ENCODE peak calls at places on chromosomes 12 and 14, in eight cellular contexts. M is HCT116, D is Panc1, X is K562, T is upper lobe of left lung, Y is GM12878, Z is GM23338, P is HepG2. L is an unnamed sample.

GRCh38 chr14:60116181-60116580 is 24.5 kb downstream of the PCNX4 start:
- ATAC-seq in M (no peak), D (no peak), X (no peak), T (no peak), Y (no peak), Z (no peak), P (no peak), L (no peak)

GRCh38 chr12:62841841-62842240 is 93.1 kb downstream of the PPM1H start:
- ATAC-seq in M (no peak), D (no peak), X (no peak), T (no peak), Y (no peak), Z (no peak), P (no peak), L (no peak)

GRCh38 chr14:69695664-69696527 is 71.0 kb upstream of the SRSF5 start:
- ATAC-seq in M (no peak), D (no peak), X (peak), T (peak), Y (peak), Z (peak), P (peak), L (no peak)

GRCh38 chr12:100234166-100234565 is 32.7 kb downstream of the DEPDC4 start:
- ATAC-seq in M (peak), D (peak), X (no peak), T (peak), Y (no peak), Z (no peak), P (no peak), L (peak)

GRCh38 chr14:75927564-75928087 is 54.2 kb downstream of the TGFB3 start:
- ATAC-seq in M (no peak), D (no peak), X (no peak), T (no peak), Y (no peak), Z (no peak), P (no peak), L (no peak)

GRCh38 chr14:68376067-68376810 is 416.6 kb downstream of the ZFP36L1 start:
- ATAC-seq in M (no peak), D (no peak), X (no peak), T (no peak), Y (no peak), Z (no peak), P (no peak), L (no peak)

GRCh38 chr12:14157129-14157747 is 175.8 kb upstream of the GRIN2B start:
- ATAC-seq in M (no peak), D (no peak), X (no peak), T (no peak), Y (peak), Z (no peak), P (no peak), L (no peak)

GRCh38 chr14:74018029-74018703 is 922 bp downstream of the ENTPD5 start:
- ATAC-seq in M (peak), D (no peak), X (peak), T (peak), Y (peak), Z (no peak), P (peak), L (peak)

GRCh38 chr12:31337952-31338351 is 12.0 kb upstream of the SINHCAF start:
- ATAC-seq in M (no peak), D (no peak), X (no peak), T (no peak), Y (no peak), Z (no peak), P (peak), L (no peak)
- TF ChIP-seq CTCF in M (no peak), D (no peak), X (no peak), T (no peak), Y (no peak), Z (no peak), P (no peak), L (no peak)

GRCh38 chr12:111451232-111451631 is 45.5 kb downstream of the SH2B3 start:
- ATAC-seq in M (no peak), D (no peak), X (no peak), T (no peak), Y (no peak), Z (no peak), P (no peak), L (no peak)

GRCh38 chr12:111450676-111451075 is 45.0 kb downstream of the SH2B3 start:
- ATAC-seq in M (no peak), D (no peak), X (no peak), T (no peak), Y (no peak), Z (no peak), P (no peak), L (no peak)

GRCh38 chr12:111448266-111448830 is 42.6 kb downstream of the SH2B3 start:
- ATAC-seq in M (no peak), D (no peak), X (no peak), T (no peak), Y (no peak), Z (no peak), P (no peak), L (no peak)

GRCh38 chr12:111447571-111448265 is 42.0 kb downstream of the SH2B3 start:
- ATAC-seq in M (no peak), D (no peak), X (no peak), T (no peak), Y (no peak), Z (no peak), P (no peak), L (no peak)

GRCh38 chr12:111448831-111449790 is 43.4 kb downstream of the SH2B3 start:
- ATAC-seq in M (no peak), D (no peak), X (peak), T (no peak), Y (no peak), Z (no peak), P (no peak), L (no peak)
- TF ChIP-seq POLR2AphosphoS5 in M (no peak), D (no peak), X (no peak), T (no peak), Y (no peak), Z (peak), P (no peak), L (no peak)

GRCh38 chr12:85587158-85587557 is 249.1 kb downstream of the RASSF9 start:
- ATAC-seq in M (no peak), D (no peak), X (no peak), T (no peak), Y (no peak), Z (no peak), P (no peak), L (no peak)
- TF ChIP-seq CTCF in M (no peak), D (no peak), X (no peak), T (no peak), Y (no peak), Z (no peak), P (no peak), L (no peak)

GRCh38 chr14:99759546-99759925 is 33.7 kb upstream of the EML1 start:
- ATAC-seq in M (no peak), D (no peak), X (no peak), T (no peak), Y (peak), Z (no peak), P (no peak), L (no peak)

GRCh38 chr14:99756796-99757195 is 36.4 kb upstream of the EML1 start:
- ATAC-seq in M (no peak), D (no peak), X (no peak), T (no peak), Y (no peak), Z (no peak), P (no peak), L (no peak)

GRCh38 chr14:99758915-99759545 is 34.2 kb upstream of the EML1 start:
- ATAC-seq in M (no peak), D (no peak), X (no peak), T (no peak), Y (peak), Z (peak), P (no peak), L (no peak)

GRCh38 chr14:99757331-99758070 is 35.7 kb upstream of the EML1 start:
- ATAC-seq in M (no peak), D (peak), X (no peak), T (peak), Y (no peak), Z (no peak), P (no peak), L (no peak)

GRCh38 chr14:99758121-99758871 is 34.9 kb upstream of the EML1 start:
- ATAC-seq in M (peak), D (peak), X (peak), T (peak), Y (peak), Z (peak), P (no peak), L (no peak)
- TF ChIP-seq POLR2AphosphoS5 in M (no peak), D (no peak), X (no peak), T (no peak), Y (no peak), Z (no peak), P (no peak), L (peak)

DNA sequence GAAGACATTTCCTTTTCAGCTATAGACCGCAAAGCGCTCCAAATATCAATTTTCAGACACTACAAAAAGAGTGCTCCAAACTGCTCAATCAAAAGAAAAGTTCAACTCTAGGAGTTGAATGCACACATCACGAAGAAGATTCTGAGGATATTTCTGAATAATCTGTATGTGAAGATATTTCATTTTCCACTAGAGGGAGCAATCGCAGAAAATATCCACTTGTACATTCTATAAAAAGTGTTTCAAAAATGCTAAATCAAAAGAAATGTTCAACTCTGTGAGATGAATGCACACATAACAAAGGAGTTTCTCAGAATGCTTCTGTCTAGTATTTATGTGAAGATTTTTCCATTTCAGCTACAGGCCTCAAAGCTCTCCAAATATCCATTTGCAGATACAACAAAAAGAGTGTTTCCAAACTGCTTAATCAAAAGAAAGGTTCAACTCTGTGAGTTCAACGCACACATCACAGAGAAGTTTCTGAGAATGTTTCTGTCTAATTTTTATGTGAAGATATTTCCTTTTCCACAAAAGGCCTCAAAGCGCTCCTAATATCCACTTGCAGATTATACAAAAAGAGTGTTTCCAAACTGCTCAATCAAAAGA is 643.8 kb upstream of the ALG10B start:
- ATAC-seq in M (no peak), D (no peak), X (no peak), T (no peak), Y (no peak), Z (no peak), P (no peak), L (no peak)
- TF ChIP-seq CTCF in M (peak), D (peak), X (no peak), T (no peak), Y (peak), Z (no peak), P (no peak), L (no peak)

DNA sequence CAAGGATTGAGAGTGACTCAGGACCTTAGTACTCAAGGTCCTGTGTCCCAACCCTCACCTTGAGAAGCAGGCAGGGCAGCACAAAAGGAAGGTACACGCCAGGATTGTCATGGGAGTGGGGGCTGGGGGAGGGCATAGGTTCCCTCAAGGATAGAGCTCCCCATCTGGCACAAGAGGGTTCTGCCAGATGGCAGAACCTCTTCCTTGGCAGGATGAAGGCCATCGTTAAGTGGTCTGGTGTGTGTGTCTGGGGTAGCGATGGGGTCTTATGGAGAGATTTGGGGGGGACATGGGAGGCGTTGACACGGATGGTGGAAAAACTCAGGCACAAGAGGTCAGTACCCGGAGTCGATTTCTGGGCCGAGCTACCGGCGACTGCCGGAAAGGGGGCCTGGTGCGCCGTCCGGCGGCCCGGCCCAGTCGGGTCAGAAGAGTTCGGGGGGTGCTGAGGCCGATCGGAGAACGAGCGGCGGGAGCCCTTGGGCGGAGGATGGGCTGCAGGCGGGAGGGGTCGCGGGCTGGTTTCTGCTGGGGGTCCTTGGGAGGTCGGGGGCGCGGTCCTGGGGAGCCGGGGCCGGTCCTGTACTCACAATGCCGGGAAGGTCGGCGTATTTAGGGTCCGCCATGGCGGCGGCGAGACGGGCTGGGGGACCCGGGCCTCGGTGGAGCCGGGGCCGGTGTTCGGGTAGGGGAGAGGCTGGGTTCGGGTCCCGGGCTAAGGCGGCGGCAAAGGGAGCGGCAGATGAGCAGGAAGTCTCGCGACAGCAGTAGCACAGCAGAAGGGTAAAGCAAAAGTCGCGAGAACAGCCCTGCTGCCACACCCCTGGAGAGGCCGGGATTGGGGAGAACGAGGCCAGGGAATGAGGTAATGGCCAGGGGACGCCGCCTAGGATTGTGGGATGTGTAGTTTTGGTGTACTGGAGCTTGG is at the start of gene DCTN2:
- ATAC-seq in M (peak), D (peak), X (peak), T (peak), Y (peak), Z (peak), P (peak), L (peak)
- TF ChIP-seq POLR2AphosphoS5 in M (peak), D (peak), X (peak), T (peak), Y (peak), Z (peak), P (peak), L (peak)